ENCODE peak calls at places on chromosomes 7 and 10, in four cellular contexts. One of them, this sample, is unnamed.

GRCh38 chr7:64887756-64888508 is 15.1 kb upstream of the ZNF273 start:
- DNase-seq in heart left ventricle: no peak
- DNase-seq in dorsolateral prefrontal cortex: peak; percentile 44
- DNase-seq in A549: no peak
- DNase-seq in this sample: no peak

GRCh38 chr10:44424953-44425352 is 40.1 kb upstream of the CXCL12 start:
- DNase-seq in dorsolateral prefrontal cortex: no peak
- DNase-seq in A549: no peak
- DNase-seq in heart left ventricle: no peak
- DNase-seq in this sample: no peak

GRCh38 chr7:13990319-13990983 is 985 bp upstream of the ETV1 start:
- DNase-seq in A549: peak; percentile 42
- DNase-seq in heart left ventricle: peak; percentile 67
- DNase-seq in dorsolateral prefrontal cortex: peak; percentile 41
- DNase-seq in this sample: peak; percentile 74

GRCh38 chr7:55129409-55130078 is 110.7 kb downstream of the EGFR start:
- DNase-seq in A549: peak; percentile 49
- DNase-seq in heart left ventricle: no peak
- DNase-seq in dorsolateral prefrontal cortex: no peak
- DNase-seq in this sample: no peak

GRCh38 chr10:30294506-30295280 is 54.4 kb downstream of the MTPAP start:
- DNase-seq in A549: no peak
- DNase-seq in dorsolateral prefrontal cortex: no peak
- DNase-seq in heart left ventricle: no peak
- DNase-seq in this sample: no peak

GRCh38 chr7:27187702-27188665 is 3.0 kb upstream of the HOXA11 start:
- DNase-seq in A549: no peak
- DNase-seq in heart left ventricle: peak; percentile 46
- DNase-seq in dorsolateral prefrontal cortex: no peak
- DNase-seq in this sample: peak; percentile 74

GRCh38 chr10:95035343-95036283 is 33.7 kb downstream of the CYP2C8 start:
- DNase-seq in dorsolateral prefrontal cortex: no peak
- DNase-seq in heart left ventricle: no peak
- DNase-seq in A549: no peak
- DNase-seq in this sample: no peak

GRCh38 chr7:7719235-7719634 is 828 bp upstream of the RPA3 start:
- DNase-seq in dorsolateral prefrontal cortex: no peak
- DNase-seq in heart left ventricle: no peak
- DNase-seq in A549: peak; percentile 35
- DNase-seq in this sample: no peak

GRCh38 chr7:110841840-110842579 is 248.9 kb upstream of the LRRN3 start:
- DNase-seq in heart left ventricle: no peak
- DNase-seq in dorsolateral prefrontal cortex: peak; percentile 74
- DNase-seq in A549: no peak
- DNase-seq in this sample: no peak

GRCh38 chr10:132814469-132814856 is 28.5 kb upstream of the NKX6-2 start:
- DNase-seq in dorsolateral prefrontal cortex: no peak
- DNase-seq in A549: no peak
- DNase-seq in heart left ventricle: no peak
- DNase-seq in this sample: peak; percentile 67

GRCh38 chr10:35217458-35217857 is 90.8 kb downstream of the CREM start:
- DNase-seq in heart left ventricle: no peak
- DNase-seq in dorsolateral prefrontal cortex: no peak
- DNase-seq in A549: no peak
- DNase-seq in this sample: no peak

GRCh38 chr7:24129597-24129996 is 154.4 kb upstream of the NPY start:
- DNase-seq in A549: peak; percentile 4
- DNase-seq in heart left ventricle: no peak
- DNase-seq in dorsolateral prefrontal cortex: no peak
- DNase-seq in this sample: no peak

GRCh38 chr10:58555170-58555929 is 42.7 kb downstream of the BICC1 start:
- DNase-seq in dorsolateral prefrontal cortex: no peak
- DNase-seq in A549: peak; percentile 84
- DNase-seq in heart left ventricle: no peak
- DNase-seq in this sample: no peak

GRCh38 chr10:43874984-43875383 is 226.3 kb upstream of the ZNF32 start:
- DNase-seq in heart left ventricle: no peak
- DNase-seq in A549: no peak
- DNase-seq in dorsolateral prefrontal cortex: no peak
- DNase-seq in this sample: no peak

GRCh38 chr10:18490755-18491154 is 160.6 kb downstream of the NSUN6 start:
- DNase-seq in dorsolateral prefrontal cortex: no peak
- DNase-seq in A549: no peak
- DNase-seq in heart left ventricle: no peak
- DNase-seq in this sample: no peak

GRCh38 chr7:140689199-140690152 is 7.0 kb upstream of the NDUFB2 start:
- DNase-seq in heart left ventricle: no peak
- DNase-seq in A549: no peak
- DNase-seq in dorsolateral prefrontal cortex: no peak
- DNase-seq in this sample: no peak

GRCh38 chr10:123622381-123622780 is 43.8 kb upstream of the GPR26 start:
- DNase-seq in A549: no peak
- DNase-seq in heart left ventricle: no peak
- DNase-seq in dorsolateral prefrontal cortex: no peak
- DNase-seq in this sample: no peak

GRCh38 chr10:44908071-44908709 is 2.9 kb upstream of the TMEM72 start:
- DNase-seq in A549: no peak
- DNase-seq in dorsolateral prefrontal cortex: no peak
- DNase-seq in heart left ventricle: no peak
- DNase-seq in this sample: no peak

GRCh38 chr10:86361134-86362128 is 5.2 kb downstream of the GRID1 start:
- DNase-seq in dorsolateral prefrontal cortex: no peak
- DNase-seq in heart left ventricle: peak; percentile 42
- DNase-seq in A549: no peak
- DNase-seq in this sample: peak; percentile 68

DNA sequence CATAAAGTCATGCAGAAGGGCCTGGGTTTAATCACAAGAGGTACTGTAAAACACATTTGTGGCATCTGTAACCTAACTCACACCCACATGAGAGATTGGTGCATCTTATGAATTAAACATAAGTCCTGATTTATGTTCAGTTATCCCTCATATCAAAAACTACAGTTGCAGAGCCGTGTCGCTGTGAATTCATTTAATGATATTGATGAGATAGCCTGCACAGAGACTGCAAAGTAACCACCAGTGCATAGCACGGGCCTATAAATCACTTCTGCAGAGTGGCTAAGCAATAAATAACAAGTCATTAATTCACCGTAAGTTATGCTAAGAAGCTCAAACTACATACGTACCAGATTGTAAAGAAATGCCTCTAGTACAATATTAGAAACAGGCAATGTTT is 178.1 kb downstream of the RELN start:
- DNase-seq in A549: no peak
- DNase-seq in heart left ventricle: no peak
- DNase-seq in dorsolateral prefrontal cortex: no peak
- DNase-seq in this sample: no peak
- H3K27ac ChIP-seq in A549: no peak overlapping the region
- H3K27ac ChIP-seq in heart left ventricle: no peak overlapping the region
- H3K27ac ChIP-seq in dorsolateral prefrontal cortex: no peak overlapping the region
- H3K27ac ChIP-seq in this sample: no peak overlapping the region

DNA sequence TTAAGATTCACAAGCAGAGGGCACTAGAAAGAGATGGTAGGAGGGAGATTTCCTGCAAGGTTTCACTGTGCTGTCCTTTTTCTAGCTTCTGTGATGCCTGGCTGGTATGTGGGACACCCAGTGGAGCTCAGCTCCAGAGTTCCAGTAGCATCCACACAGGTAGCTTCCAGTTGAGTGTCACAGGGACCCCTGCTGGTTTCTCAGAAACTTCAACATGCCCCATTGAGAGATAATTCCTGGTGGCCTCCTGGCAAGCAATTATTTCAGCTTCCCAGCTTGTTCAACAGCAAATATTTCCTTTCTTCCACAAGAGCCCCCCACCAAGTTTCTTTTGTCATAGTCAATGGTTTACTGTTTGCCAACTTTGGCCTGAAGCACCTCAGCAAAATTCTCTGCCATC is 858.7 kb downstream of the REEP3 start:
- DNase-seq in dorsolateral prefrontal cortex: no peak
- DNase-seq in heart left ventricle: no peak
- DNase-seq in A549: peak; percentile 9
- DNase-seq in this sample: no peak
- TF ChIP-seq CTCF in dorsolateral prefrontal cortex: no peak
- TF ChIP-seq CTCF in heart left ventricle: no peak
- TF ChIP-seq CTCF in A549: no peak
- TF ChIP-seq CTCF in this sample: no peak

GRCh38 chr7:25398418-25398817 is 170.1 kb upstream of the NPVF start:
- DNase-seq in dorsolateral prefrontal cortex: no peak
- DNase-seq in A549: no peak
- DNase-seq in heart left ventricle: no peak
- DNase-seq in this sample: no peak
- H3K27ac ChIP-seq in dorsolateral prefrontal cortex: no peak overlapping the region
- H3K27ac ChIP-seq in A549: no peak overlapping the region
- H3K27ac ChIP-seq in heart left ventricle: no peak overlapping the region
- H3K27ac ChIP-seq in this sample: no peak overlapping the region

DNA sequence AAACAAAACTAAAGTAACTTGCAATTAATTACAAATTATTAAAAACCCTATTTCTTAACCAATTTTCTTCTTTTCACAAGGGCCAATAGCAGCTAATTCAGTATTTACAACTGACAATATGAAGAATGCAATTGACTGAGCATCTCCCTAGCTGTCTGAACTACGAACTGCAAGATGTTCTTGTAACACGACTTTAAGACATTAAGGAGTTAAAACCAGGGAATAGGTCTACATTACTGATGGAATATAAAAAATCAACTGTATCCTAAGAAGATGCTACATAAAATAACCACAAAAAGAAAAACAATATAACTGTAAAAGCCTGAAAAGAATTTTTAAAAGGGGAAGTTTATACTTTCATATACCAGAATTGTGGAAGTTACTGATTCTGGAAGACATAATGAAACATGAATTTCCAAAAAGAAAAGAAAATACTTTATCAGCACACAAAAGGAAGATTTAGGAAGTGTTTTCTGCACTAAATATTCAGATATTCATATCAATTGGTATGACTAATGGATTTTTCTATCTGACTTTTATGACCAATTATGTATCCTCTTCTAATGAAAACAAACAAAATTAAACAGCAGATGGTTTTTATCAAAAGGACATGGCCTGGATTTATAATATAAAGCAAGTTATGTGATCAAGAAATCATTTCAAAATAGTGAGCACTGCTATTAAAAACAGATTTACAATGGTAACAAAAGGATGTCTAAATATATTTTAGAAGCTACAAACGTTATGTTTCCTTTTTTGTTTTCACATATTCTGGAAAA is 1.6 kb downstream of the GPR22 start:
- DNase-seq in A549: no peak
- DNase-seq in heart left ventricle: no peak
- DNase-seq in dorsolateral prefrontal cortex: no peak
- DNase-seq in this sample: no peak
- TF ChIP-seq CTCF in A549: no peak
- TF ChIP-seq CTCF in heart left ventricle: peak; percentile 9
- TF ChIP-seq CTCF in dorsolateral prefrontal cortex: no peak
- TF ChIP-seq CTCF in this sample: no peak